ENCODE peak calls at places on chromosomes 4 and X, in four cellular contexts. V is testis, H is colonic mucosa, Z is tibial artery. W is an unnamed sample.

GRCh38 chr4:174490356-174490969 is 31.8 kb downstream of the HPGD start:
- DNase-seq in V (no peak), H (no peak), Z (no peak), W (no peak)

GRCh38 chrX:70042399-70043371 is 7.1 kb downstream of the AWAT2 start:
- DNase-seq in Z (no peak), H (peak; percentile 10), V (no peak), W (no peak)

GRCh38 chr4:73822812-73823480 is 13.5 kb upstream of the CXCL6 start:
- DNase-seq in Z (no peak), V (no peak), H (no peak), W (no peak)

GRCh38 chrX:123673813-123674212 is 59.0 kb downstream of the THOC2 start:
- DNase-seq in H (no peak), Z (no peak), V (no peak), W (no peak)

GRCh38 chrX:50770702-50771101 is 43.3 kb downstream of the SHROOM4 start:
- DNase-seq in H (peak; percentile 79), V (no peak), Z (no peak), W (peak; percentile 51)

GRCh38 chrX:46152756-46153155 is 392.5 kb downstream of the ZNF674 start:
- DNase-seq in H (no peak), V (no peak), Z (no peak), W (no peak)

GRCh38 chrX:39840141-39841126 is 257.3 kb downstream of the BCOR start:
- DNase-seq in H (no peak), V (no peak), Z (peak; percentile 87), W (no peak)

GRCh38 chr4:147037089-147037488 is 91.4 kb upstream of the TTC29 start:
- DNase-seq in H (no peak), Z (no peak), V (no peak), W (no peak)

GRCh38 chr4:67922697-67923096 is 38.9 kb upstream of the TMPRSS11D start:
- DNase-seq in V (no peak), Z (no peak), H (no peak), W (no peak)

GRCh38 chr4:159363376-159363775 is 260.5 kb downstream of the RAPGEF2 start:
- DNase-seq in H (no peak), V (no peak), Z (no peak), W (no peak)

GRCh38 chr4:153326513-153326912 is 18.0 kb upstream of the MND1 start:
- DNase-seq in H (peak; percentile 44), Z (no peak), V (no peak), W (no peak)

GRCh38 chr4:3878678-3879077 is 112.5 kb downstream of the ADRA2C start:
- DNase-seq in H (no peak), V (no peak), Z (no peak), W (no peak)

GRCh38 chrX:12894074-12894691 is 12.2 kb upstream of the TLR8 start:
- DNase-seq in H (peak; percentile 40), Z (no peak), V (peak; percentile 72), W (no peak)

DNA sequence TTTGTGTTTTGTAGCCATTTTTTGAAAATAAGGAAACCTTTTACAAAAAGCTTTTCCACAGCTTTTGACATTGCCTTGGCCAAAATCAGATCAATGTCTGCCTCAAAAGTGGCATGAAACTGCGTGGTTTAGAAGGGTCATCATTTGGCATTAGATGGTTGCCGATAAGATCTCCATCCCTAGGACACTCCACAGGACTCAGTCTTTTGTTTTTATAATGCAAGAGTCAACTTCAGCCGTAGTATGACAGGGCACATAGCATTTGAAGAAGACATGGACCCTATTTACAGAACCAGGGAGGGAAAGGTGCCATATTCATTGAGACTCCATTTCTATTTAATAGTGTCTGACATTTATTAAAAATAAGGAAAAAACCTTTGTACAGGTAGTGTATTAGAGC is 1.3 kb downstream of the RTL8A start:
- DNase-seq in H (no peak), Z (no peak), V (no peak), W (no peak)
- H3K4me3 ChIP-seq in H (no peak overlapping the region), Z (peak overlapping the region; percentile 66), V (no peak overlapping the region), W (no peak overlapping the region)

GRCh38 chrX:107742754-107743191 is 32.8 kb downstream of the TSC22D3 start:
- DNase-seq in V (no peak), Z (peak; percentile 68), H (peak; percentile 58), W (peak; percentile 34)

GRCh38 chrX:107741318-107741813 is 34.2 kb downstream of the TSC22D3 start:
- DNase-seq in V (no peak), H (no peak), Z (no peak), W (no peak)

GRCh38 chrX:107747596-107748161 is 27.9 kb downstream of the TSC22D3 start:
- DNase-seq in V (no peak), H (no peak), Z (no peak), W (peak; percentile 25)

GRCh38 chrX:107744868-107745267 is 30.7 kb downstream of the TSC22D3 start:
- DNase-seq in H (no peak), V (no peak), Z (no peak), W (no peak)

DNA sequence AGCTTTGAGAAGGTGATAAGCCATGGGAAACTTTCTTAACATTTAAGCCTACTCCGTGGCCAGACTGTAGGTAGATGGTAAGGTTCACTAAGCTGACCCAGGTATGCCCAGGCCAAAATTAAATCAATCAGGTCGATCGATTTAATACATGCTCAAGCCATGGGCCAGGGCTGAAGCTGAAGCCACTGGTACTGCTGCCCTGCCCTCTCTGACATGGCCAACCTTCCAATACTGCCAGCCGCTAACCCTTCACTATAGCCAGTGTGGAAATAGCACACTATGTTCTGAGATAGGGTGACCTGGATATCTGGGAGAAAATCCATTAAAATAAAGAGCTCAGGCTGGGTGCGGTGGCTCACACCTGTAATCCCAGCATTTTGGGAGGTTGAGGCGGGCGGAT is 31.6 kb downstream of the TSC22D3 start:
- DNase-seq in Z (no peak), V (no peak), H (no peak), W (no peak)
- H3K4me1 ChIP-seq in Z (peaks cover 29% of the 10 kb centered on the region), V (peaks cover 32% of the 10 kb centered on the region), H (peaks cover 4% of the 10 kb centered on the region), W (peaks cover 24% of the 10 kb centered on the region)

GRCh38 chr4:25654971-25655963 is at the start of gene SLC34A2:
- DNase-seq in V (peak; percentile 18), Z (no peak), H (no peak), W (peak; percentile 29)

GRCh38 chr4:25658357-25658771 is 2.7 kb downstream of the SLC34A2 start:
- DNase-seq in V (no peak), H (no peak), Z (no peak), W (no peak)

GRCh38 chr4:25654031-25654970 is 1.4 kb upstream of the SLC34A2 start:
- DNase-seq in H (no peak), Z (no peak), V (no peak), W (no peak)

GRCh38 chr4:25658777-25659176 is 3.1 kb downstream of the SLC34A2 start:
- DNase-seq in Z (no peak), H (no peak), V (no peak), W (no peak)

GRCh38 chr4:25656031-25656430 is 380 bp downstream of the SLC34A2 start:
- DNase-seq in H (no peak), V (no peak), Z (no peak), W (no peak)
- H3K4me3 ChIP-seq in H (no peak overlapping the region), V (peak overlapping the region; percentile 2), Z (no peak overlapping the region), W (no peak overlapping the region)

DNA sequence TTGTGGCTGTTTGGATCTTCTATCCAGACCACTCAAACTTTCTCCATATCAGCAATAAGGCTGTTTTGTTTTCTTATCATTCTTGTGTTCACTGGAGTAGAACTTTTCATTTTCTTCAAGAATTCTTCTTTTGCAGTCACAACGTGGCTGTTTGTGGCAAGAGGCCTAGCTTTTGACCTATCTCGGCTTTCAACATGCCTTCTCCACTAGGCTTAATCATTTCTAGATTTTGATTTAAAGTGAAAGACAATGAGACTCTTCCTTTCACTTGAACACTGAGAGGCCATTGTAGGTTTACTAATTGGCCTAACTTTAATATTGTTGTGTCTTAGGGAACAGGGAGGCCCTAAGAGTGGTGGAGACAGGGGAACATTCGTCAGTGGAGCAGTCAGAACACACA is 19.1 kb downstream of the FGF2 start:
- DNase-seq in V (no peak), Z (no peak), H (no peak), W (no peak)
- H3K4me1 ChIP-seq in V (peaks cover 4% of the 10 kb centered on the region), Z (peaks cover 9% of the 10 kb centered on the region), H (no peaks in the 10 kb centered on the region), W (peaks cover 6% of the 10 kb centered on the region)

GRCh38 chr4:167233523-167234387 is 539 bp downstream of the SPOCK3 start:
- DNase-seq in V (no peak), Z (no peak), H (no peak), W (no peak)
- H3K4me3 ChIP-seq in V (peak overlapping the region; percentile 34), Z (peak overlapping the region; percentile 39), H (no peak overlapping the region), W (no peak overlapping the region)